ENCODE peak calls at places on chromosomes 16 and 17, in ten cellular contexts. H is pancreas; X is Peyer's patch; K is heart left ventricle; B is NCI-H2081; Y is NCI-H510A treated with DMSO at 0.1 percent for 48 hours; Z is A673; U is stimulated activated CD8-positive, alpha-beta memory T cell treated with anti-CD3 and anti-CD28 coated beads, Interleukin-15, amount 100 ng/mL, for 48 hours; W is NCI-H446 treated with DMSO at 0.1 percent for 48 hours; N is Daoy. C is an unnamed sample.

GRCh38 chr17:34254651-34255380 is at the start of gene CCL2:
- DNase-seq in H (no peak), X (no peak), K (peak), B (no peak), Y (no peak), Z (peak), U (no peak), W (no peak), N (peak), C (no peak)

GRCh38 chr16:81526935-81527334 is 82.3 kb downstream of the CMIP start:
- DNase-seq in H (peak), X (peak), K (no peak), B (no peak), Y (no peak), Z (no peak), U (no peak), W (peak), N (peak), C (no peak)

GRCh38 chr17:37506678-37507077 is 17.0 kb downstream of the DUSP14 start:
- DNase-seq in H (no peak), X (no peak), K (no peak), B (peak), Y (peak), Z (peak), U (no peak), W (peak), N (peak), C (peak)

GRCh38 chr16:1532081-1532760 is 1.2 kb upstream of the TMEM204 start:
- DNase-seq in H (peak), X (no peak), K (peak), B (no peak), Y (no peak), Z (no peak), U (no peak), W (no peak), N (no peak), C (no peak)

GRCh38 chr17:10041287-10041612 is 136.2 kb upstream of the RCVRN start:
- DNase-seq in H (no peak), X (no peak), K (no peak), B (no peak), Y (no peak), Z (no peak), U (no peak), W (no peak), N (no peak), C (no peak)

GRCh38 chr17:14359251-14359939 is 58.5 kb downstream of the HS3ST3B1 start:
- DNase-seq in H (no peak), X (no peak), K (no peak), B (no peak), Y (no peak), Z (no peak), U (peak), W (no peak), N (no peak), C (no peak)

GRCh38 chr16:3912373-3912772 is 31.9 kb upstream of the CREBBP start:
- DNase-seq in H (no peak), X (no peak), K (no peak), B (no peak), Y (no peak), Z (no peak), U (no peak), W (no peak), N (no peak), C (no peak)

GRCh38 chr16:23398987-23399805 is 53.8 kb downstream of the COG7 start:
- DNase-seq in H (no peak), X (no peak), K (no peak), B (no peak), Y (no peak), Z (no peak), U (no peak), W (no peak), N (no peak), C (no peak)

GRCh38 chr16:4315185-4316102 is at the start of gene GLIS2:
- DNase-seq in H (peak), X (no peak), K (peak), B (peak), Y (peak), Z (peak), U (no peak), W (peak), N (peak), C (no peak)

GRCh38 chr16:78098087-78098486 is 1.4 kb upstream of the WWOX start:
- DNase-seq in H (no peak), X (no peak), K (no peak), B (no peak), Y (no peak), Z (peak), U (no peak), W (no peak), N (no peak), C (no peak)

GRCh38 chr16:30066882-30067583 is 1.5 kb downstream of the ALDOA start:
- DNase-seq in H (peak), X (peak), K (peak), B (no peak), Y (no peak), Z (no peak), U (no peak), W (no peak), N (no peak), C (no peak)

GRCh38 chr17:78132086-78132676 is 1.6 kb downstream of the TMC8 start:
- DNase-seq in H (peak), X (no peak), K (peak), B (no peak), Y (peak), Z (no peak), U (peak), W (no peak), N (no peak), C (no peak)

GRCh38 chr17:5365831-5366230 is 53.6 kb downstream of the NUP88 start:
- DNase-seq in H (no peak), X (no peak), K (no peak), B (no peak), Y (no peak), Z (no peak), U (no peak), W (no peak), N (no peak), C (no peak)

GRCh38 chr17:67490471-67490870 is 113.4 kb downstream of the PITPNC1 start:
- DNase-seq in H (no peak), X (no peak), K (no peak), B (no peak), Y (no peak), Z (no peak), U (no peak), W (no peak), N (no peak), C (no peak)

GRCh38 chr16:73390936-73391335 is 343.0 kb upstream of the ZFHX3 start:
- DNase-seq in H (no peak), X (no peak), K (no peak), B (no peak), Y (no peak), Z (no peak), U (no peak), W (no peak), N (peak), C (no peak)

GRCh38 chr17:18377437-18378204 is at the start of gene EVPLL:
- DNase-seq in H (no peak), X (peak), K (peak), B (no peak), Y (no peak), Z (no peak), U (no peak), W (no peak), N (peak), C (no peak)

GRCh38 chr17:4839965-4840892 is 7.1 kb downstream of the MINK1 start:
- DNase-seq in H (no peak), X (no peak), K (no peak), B (no peak), Y (no peak), Z (no peak), U (no peak), W (no peak), N (no peak), C (no peak)

GRCh38 chr17:79899584-79899983 is 60.3 kb upstream of the CBX4 start:
- DNase-seq in H (no peak), X (no peak), K (no peak), B (no peak), Y (no peak), Z (no peak), U (no peak), W (no peak), N (no peak), C (no peak)

GRCh38 chr17:35373984-35374765 is 754 bp upstream of the SLFN11 start:
- DNase-seq in H (peak), X (peak), K (peak), B (peak), Y (no peak), Z (peak), U (peak), W (no peak), N (peak), C (no peak)

GRCh38 chr17:67376509-67376891 is 581 bp upstream of the PITPNC1 start:
- DNase-seq in H (no peak), X (no peak), K (no peak), B (no peak), Y (no peak), Z (no peak), U (no peak), W (no peak), N (no peak), C (no peak)

GRCh38 chr16:29745126-29745852 is 501 bp downstream of the C16orf54 start:
- DNase-seq in H (no peak), X (no peak), K (no peak), B (no peak), Y (no peak), Z (no peak), U (peak), W (no peak), N (no peak), C (no peak)

GRCh38 chr17:29622337-29623282 is at the start of gene CORO6:
- DNase-seq in H (peak), X (peak), K (peak), B (no peak), Y (no peak), Z (peak), U (peak), W (no peak), N (peak), C (no peak)

GRCh38 chr17:36657763-36658490 is 56.5 kb downstream of the MRM1 start:
- DNase-seq in H (peak), X (peak), K (no peak), B (no peak), Y (peak), Z (peak), U (no peak), W (no peak), N (peak), C (no peak)

GRCh38 chr16:86077243-86077940 is 178.4 kb downstream of the IRF8 start:
- DNase-seq in H (peak), X (peak), K (no peak), B (no peak), Y (no peak), Z (no peak), U (no peak), W (no peak), N (no peak), C (no peak)

GRCh38 chr16:83878838-83879237 is 20.1 kb upstream of the MLYCD start:
- DNase-seq in H (no peak), X (no peak), K (no peak), B (peak), Y (peak), Z (peak), U (no peak), W (no peak), N (peak), C (peak)

GRCh38 chr17:40025991-40026815 is 11.0 kb downstream of the CSF3 start:
- DNase-seq in H (no peak), X (no peak), K (peak), B (no peak), Y (peak), Z (no peak), U (no peak), W (no peak), N (peak), C (peak)

GRCh38 chr17:1038459-1039118 is 41.7 kb downstream of the TIMM22 start:
- DNase-seq in H (peak), X (no peak), K (no peak), B (no peak), Y (no peak), Z (no peak), U (no peak), W (no peak), N (no peak), C (no peak)

GRCh38 chr17:63698381-63698885 is 1.5 kb downstream of the LIMD2 start:
- DNase-seq in H (peak), X (no peak), K (no peak), B (no peak), Y (no peak), Z (no peak), U (no peak), W (no peak), N (no peak), C (no peak)

GRCh38 chr17:2749058-2749783 is at the start of gene CCDC92B:
- DNase-seq in H (peak), X (no peak), K (peak), B (no peak), Y (no peak), Z (no peak), U (no peak), W (no peak), N (no peak), C (no peak)

GRCh38 chr17:39863918-39864746 is at the start of gene IKZF3:
- DNase-seq in H (peak), X (peak), K (peak), B (peak), Y (peak), Z (peak), U (peak), W (no peak), N (peak), C (no peak)

GRCh38 chr17:81652901-81653771 is 3.2 kb downstream of the PDE6G start:
- DNase-seq in H (no peak), X (no peak), K (no peak), B (no peak), Y (no peak), Z (no peak), U (no peak), W (no peak), N (no peak), C (no peak)

GRCh38 chr17:39018267-39019134 is 51.3 kb upstream of the FBXO47 start:
- DNase-seq in H (no peak), X (no peak), K (no peak), B (no peak), Y (no peak), Z (no peak), U (no peak), W (no peak), N (no peak), C (no peak)

GRCh38 chr17:29219378-29220047 is 27.1 kb upstream of the CRYBA1 start:
- DNase-seq in H (no peak), X (peak), K (peak), B (peak), Y (peak), Z (peak), U (peak), W (peak), N (peak), C (peak)

GRCh38 chr16:29029168-29029994 is 44.5 kb downstream of the LAT start:
- DNase-seq in H (no peak), X (no peak), K (no peak), B (no peak), Y (no peak), Z (peak), U (peak), W (no peak), N (peak), C (no peak)

GRCh38 chr17:41411072-41411840 is 13.1 kb downstream of the KRT37 start:
- DNase-seq in H (no peak), X (no peak), K (no peak), B (no peak), Y (no peak), Z (no peak), U (no peak), W (no peak), N (no peak), C (no peak)

C was measured in NCI-H1694.